ENCODE peak calls at places on chromosomes 11 and 22, in seven cellular contexts. E is adrenal gland; M is left ventricle myocardium inferior; U is uterus; D is activated CD8-positive, alpha-beta T cell treated with anti-CD3 and anti-CD28 coated beads for 36 hours; K is astrocyte of the spinal cord; T is brain microvascular endothelial cell. H is an unnamed sample.

GRCh38 chr22:39898997-39899396 is 1.9 kb upstream of the GRAP2 start:
- DNase-seq in E (no peak), M (no peak), U (no peak), D (no peak), K (no peak), T (no peak), H (no peak)

GRCh38 chr11:13010737-13011342 is 1.7 kb downstream of the RASSF10 start:
- DNase-seq in E (no peak), M (no peak), U (no peak), D (no peak), K (no peak), T (no peak), H (peak)

GRCh38 chr11:10629431-10630002 is 61.1 kb upstream of the LYVE1 start:
- DNase-seq in E (no peak), M (no peak), U (no peak), D (no peak), K (no peak), T (no peak), H (no peak)

GRCh38 chr11:11038339-11039248 is 180.7 kb upstream of the ZBED5 start:
- DNase-seq in E (no peak), M (no peak), U (no peak), D (no peak), K (no peak), T (no peak), H (no peak)

GRCh38 chr11:108733479-108734116 is 68.7 kb downstream of the DDX10 start:
- DNase-seq in E (no peak), M (no peak), U (no peak), D (peak), K (peak), T (peak), H (no peak)

GRCh38 chr11:73182824-73183321 is 35.2 kb upstream of the P2RY2 start:
- DNase-seq in E (peak), M (peak), U (no peak), D (no peak), K (no peak), T (no peak), H (no peak)

GRCh38 chr11:116078101-116078561 is 573.9 kb upstream of the CADM1 start:
- DNase-seq in E (no peak), M (no peak), U (no peak), D (no peak), K (no peak), T (no peak), H (peak)

GRCh38 chr22:43128928-43129424 is 14.2 kb downstream of the MCAT start:
- DNase-seq in E (no peak), M (no peak), U (no peak), D (peak), K (no peak), T (no peak), H (no peak)

GRCh38 chr11:2515401-2516275 is 70.8 kb downstream of the KCNQ1 start:
- DNase-seq in E (no peak), M (peak), U (peak), D (no peak), K (no peak), T (no peak), H (peak)

GRCh38 chr22:20956258-20957117 is 10.6 kb upstream of the AIFM3 start:
- DNase-seq in E (no peak), M (no peak), U (no peak), D (no peak), K (peak), T (peak), H (no peak)

GRCh38 chr11:12157241-12157661 is 46.9 kb downstream of the MICAL2 start:
- DNase-seq in E (no peak), M (no peak), U (no peak), D (peak), K (peak), T (no peak), H (no peak)

GRCh38 chr11:58647866-58648265 is 25.4 kb downstream of the CNTF start:
- DNase-seq in E (no peak), M (no peak), U (no peak), D (no peak), K (no peak), T (no peak), H (no peak)

GRCh38 chr11:66172146-66172545 is 96.3 kb upstream of the RAB1B start:
- DNase-seq in E (no peak), M (no peak), U (no peak), D (peak), K (peak), T (peak), H (no peak)

GRCh38 chr11:66289548-66290331 is 797 bp upstream of the YIF1A start:
- DNase-seq in E (peak), M (peak), U (no peak), D (peak), K (no peak), T (no peak), H (no peak)

GRCh38 chr11:621838-622237 is 2.9 kb downstream of the CDHR5 start:
- DNase-seq in E (no peak), M (no peak), U (no peak), D (no peak), K (no peak), T (no peak), H (no peak)

GRCh38 chr11:117052196-117053149 is 45.8 kb downstream of the SIK3 start:
- DNase-seq in E (no peak), M (no peak), U (no peak), D (no peak), K (no peak), T (no peak), H (no peak)

GRCh38 chr11:129359748-129360147 is 15.9 kb upstream of the BARX2 start:
- DNase-seq in E (no peak), M (no peak), U (no peak), D (no peak), K (no peak), T (no peak), H (no peak)

GRCh38 chr22:20430641-20431519 is 6.7 kb downstream of the SCARF2 start:
- DNase-seq in E (no peak), M (peak), U (no peak), D (peak), K (no peak), T (no peak), H (peak)

GRCh38 chr11:102733232-102733875 is 8.6 kb upstream of the MMP8 start:
- DNase-seq in E (peak), M (peak), U (no peak), D (peak), K (peak), T (peak), H (peak)

GRCh38 chr11:57674251-57674650 is 6.3 kb downstream of the ZDHHC5 start:
- DNase-seq in E (no peak), M (no peak), U (no peak), D (no peak), K (no peak), T (no peak), H (no peak)

GRCh38 chr11:16791494-16791961 is 53.1 kb downstream of the C11orf58 start:
- DNase-seq in E (peak), M (no peak), U (no peak), D (no peak), K (peak), T (peak), H (no peak)

GRCh38 chr11:76918941-76919386 is 58.2 kb downstream of the ACER3 start:
- DNase-seq in E (no peak), M (no peak), U (no peak), D (peak), K (peak), T (peak), H (no peak)
- TF ChIP-seq CTCF in E (peak), M (peak), U (peak), D (peak), K (peak), T (peak), H (peak)

DNA sequence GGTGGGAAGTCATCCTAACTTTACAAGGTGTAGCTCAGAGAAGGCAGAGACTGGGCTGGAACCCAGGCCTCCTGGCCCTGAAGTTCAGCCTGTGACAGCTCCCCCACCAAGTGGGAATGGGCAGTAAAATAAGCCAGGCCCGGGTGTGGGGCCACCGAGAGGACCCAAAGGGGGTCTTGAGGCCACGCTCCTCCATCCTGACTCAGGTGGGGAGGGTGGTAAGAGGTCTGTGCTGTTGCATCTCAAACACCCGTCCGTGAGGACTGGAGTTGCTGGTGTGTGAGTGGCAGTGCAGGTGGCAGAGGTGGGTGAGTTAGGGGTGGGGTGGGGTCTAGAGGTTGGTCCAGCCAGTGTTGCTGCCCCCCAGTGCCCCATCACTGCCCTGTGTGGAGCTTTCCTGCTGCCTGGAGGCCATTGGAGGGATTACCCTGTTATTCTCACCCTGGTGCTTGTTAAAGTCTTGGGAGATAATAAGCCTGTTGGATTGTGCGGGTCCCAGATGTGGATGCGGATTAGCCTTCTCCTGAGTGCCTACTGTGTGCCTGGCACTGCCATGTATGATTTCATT is 12.7 kb downstream of the SERPINH1 start:
- DNase-seq in E (no peak), M (no peak), U (no peak), D (no peak), K (no peak), T (no peak), H (no peak)
- TF ChIP-seq CTCF in E (peak), M (peak), U (no peak), D (no peak), K (peak), T (peak), H (no peak)

GRCh38 chr22:46583571-46583970 is 36.6 kb upstream of the GRAMD4 start:
- DNase-seq in E (no peak), M (peak), U (no peak), D (no peak), K (no peak), T (no peak), H (no peak)

GRCh38 chr22:46582281-46582811 is 37.8 kb upstream of the GRAMD4 start:
- DNase-seq in E (no peak), M (peak), U (no peak), D (no peak), K (no peak), T (no peak), H (no peak)

GRCh38 chr22:46585340-46586122 is 34.7 kb upstream of the GRAMD4 start:
- DNase-seq in E (no peak), M (no peak), U (no peak), D (no peak), K (no peak), T (no peak), H (no peak)

GRCh38 chr22:46586123-46586519 is 34.1 kb upstream of the GRAMD4 start:
- DNase-seq in E (no peak), M (no peak), U (no peak), D (no peak), K (no peak), T (no peak), H (no peak)

GRCh38 chr22:46584081-46584903 is 35.9 kb upstream of the GRAMD4 start:
- DNase-seq in E (no peak), M (peak), U (no peak), D (no peak), K (peak), T (peak), H (no peak)
- TF ChIP-seq CTCF in E (no peak), M (no peak), U (no peak), D (no peak), K (no peak), T (no peak), H (no peak)

DNA sequence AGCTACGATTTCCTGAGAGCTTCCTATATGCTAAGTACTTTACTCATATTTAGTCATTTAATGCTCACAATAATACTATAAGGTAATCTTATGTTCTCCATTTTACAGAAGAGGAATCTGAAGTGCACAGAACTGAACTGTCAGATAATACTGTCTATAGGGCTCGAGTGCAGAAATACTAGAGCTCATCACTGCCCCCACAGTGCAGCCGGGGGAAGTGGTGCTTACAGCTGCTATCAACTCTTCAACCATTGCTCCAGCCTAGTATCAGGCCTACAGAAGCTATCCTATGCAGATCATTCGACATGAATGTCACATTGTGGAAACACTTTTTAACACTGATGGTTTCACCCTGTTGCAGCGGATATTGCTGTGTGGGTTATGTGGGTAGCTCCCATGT is 929.9 kb downstream of the NTM start:
- DNase-seq in E (no peak), M (no peak), U (no peak), D (no peak), K (no peak), T (peak), H (peak)
- TF ChIP-seq CTCF in E (no peak), M (peak), U (no peak), D (no peak), K (peak), T (peak), H (peak)

H was measured in glutamatergic neuron.